ENCODE peak calls at places on chromosomes 3 and 15, in eight cellular contexts. E is hypothalamus; A is brain microvascular endothelial cell; H is activated CD4-positive, alpha-beta T cell treated with anti-CD3 and anti-CD28 coated beads for 36 hours; T is T-helper 17 cell; G is cardiac muscle cell; D is small intestine; V is AG10803. W is an unnamed sample.

GRCh38 chr3:197541756-197542539 is 13.8 kb downstream of the BDH1 start:
- DNase-seq in E (peak; percentile 37), A (peak; percentile 86), H (no peak), T (no peak), G (peak; percentile 76), D (no peak), V (peak; percentile 72), W (no peak)

GRCh38 chr3:149658444-149659172 is 783 bp upstream of the WWTR1 start:
- DNase-seq in E (peak; percentile 82), A (peak; percentile 81), H (peak; percentile 57), T (peak; percentile 17), G (peak; percentile 89), D (peak; percentile 39), V (peak; percentile 85), W (no peak)

GRCh38 chr3:66140763-66141372 is 79.9 kb upstream of the SLC25A26 start:
- DNase-seq in E (no peak), A (no peak), H (no peak), T (no peak), G (no peak), D (no peak), V (peak; percentile 49), W (no peak)

GRCh38 chr3:129556890-129557736 is 14.1 kb downstream of the H1-8 start:
- DNase-seq in E (no peak), A (no peak), H (no peak), T (no peak), G (no peak), D (no peak), V (peak; percentile 86), W (no peak)

GRCh38 chr3:152446495-152446894 is 177.8 kb downstream of the MBNL1 start:
- DNase-seq in E (no peak), A (no peak), H (no peak), T (no peak), G (no peak), D (no peak), V (no peak), W (no peak)

GRCh38 chr3:66260431-66260830 is 39.6 kb downstream of the SLC25A26 start:
- DNase-seq in E (no peak), A (no peak), H (no peak), T (no peak), G (no peak), D (no peak), V (no peak), W (no peak)

GRCh38 chr3:127104586-127104985 is 88.3 kb upstream of the PRR23E start:
- DNase-seq in E (no peak), A (no peak), H (no peak), T (no peak), G (no peak), D (no peak), V (no peak), W (no peak)

GRCh38 chr3:115280531-115280930 is 133.4 kb upstream of the ZBTB20 start:
- DNase-seq in E (no peak), A (no peak), H (no peak), T (no peak), G (no peak), D (no peak), V (peak; percentile 30), W (no peak)

GRCh38 chr15:25416693-25417092 is 22.1 kb downstream of the UBE3A start:
- DNase-seq in E (no peak), A (no peak), H (no peak), T (no peak), G (no peak), D (no peak), V (no peak), W (no peak)

GRCh38 chr3:73508330-73508954 is 116.3 kb downstream of the PDZRN3 start:
- DNase-seq in E (peak; percentile 23), A (peak; percentile 61), H (peak; percentile 44), T (no peak), G (peak; percentile 87), D (peak; percentile 75), V (peak; percentile 75), W (peak; percentile 15)

GRCh38 chr3:143360244-143360643 is 240.7 kb downstream of the CHST2 start:
- DNase-seq in E (no peak), A (no peak), H (no peak), T (no peak), G (no peak), D (no peak), V (no peak), W (no peak)

GRCh38 chr3:197718904-197719303 is 17.8 kb downstream of the RUBCN start:
- DNase-seq in E (no peak), A (peak; percentile 94), H (peak; percentile 18), T (no peak), G (no peak), D (peak; percentile 37), V (peak; percentile 71), W (no peak)

GRCh38 chr15:70066422-70066821 is 31.3 kb downstream of the TLE3 start:
- DNase-seq in E (no peak), A (no peak), H (no peak), T (no peak), G (no peak), D (no peak), V (peak; percentile 12), W (no peak)

GRCh38 chr15:60675763-60676162 is 196.8 kb upstream of the ICE2 start:
- DNase-seq in E (no peak), A (no peak), H (no peak), T (no peak), G (no peak), D (no peak), V (no peak), W (no peak)

GRCh38 chr3:29694783-29695182 is 413.9 kb downstream of the RBMS3 start:
- DNase-seq in E (no peak), A (peak; percentile 92), H (no peak), T (no peak), G (peak; percentile 78), D (no peak), V (peak; percentile 99), W (no peak)

W was measured in naive thymus-derived CD4-positive, alpha-beta T cell.